ENCODE peak calls at places on chromosome 18, in six cellular contexts. B is mammary epithelial cell, N is left ventricle myocardium inferior, T is mesendoderm, S is RWPE1, X is cardiac muscle cell. F is an unnamed sample.

GRCh38 chr18:31977270-31977872 is 34.4 kb upstream of the TRAPPC8 start:
- DNase-seq in B (peak), N (no peak), T (peak), S (no peak), X (peak), F (peak)

GRCh38 chr18:35334821-35335220 is 9.4 kb downstream of the ZNF24 start:
- DNase-seq in B (peak), N (no peak), T (no peak), S (no peak), X (peak), F (no peak)

GRCh38 chr18:60471652-60472051 is 99.1 kb upstream of the MC4R start:
- DNase-seq in B (no peak), N (no peak), T (no peak), S (no peak), X (no peak), F (no peak)

GRCh38 chr18:42860011-42860410 is 255.5 kb downstream of the RIT2 start:
- DNase-seq in B (peak), N (no peak), T (peak), S (no peak), X (peak), F (no peak)

GRCh38 chr18:35024965-35025364 is 16.2 kb upstream of the MAPRE2 start:
- DNase-seq in B (no peak), N (peak), T (no peak), S (no peak), X (peak), F (no peak)

GRCh38 chr18:23864620-23865019 is 149.9 kb upstream of the TTC39C start:
- DNase-seq in B (no peak), N (no peak), T (no peak), S (no peak), X (no peak), F (no peak)

GRCh38 chr18:991441-991840 is 86.8 kb downstream of the ADCYAP1 start:
- DNase-seq in B (no peak), N (no peak), T (no peak), S (no peak), X (peak), F (no peak)

GRCh38 chr18:79548621-79548985 is 131.0 kb upstream of the CTDP1 start:
- DNase-seq in B (no peak), N (no peak), T (no peak), S (no peak), X (no peak), F (no peak)

GRCh38 chr18:63477972-63478371 is 1.2 kb downstream of the SERPINB5 start:
- DNase-seq in B (peak), N (no peak), T (peak), S (no peak), X (peak), F (no peak)

GRCh38 chr18:23453657-23454011 is 547 bp downstream of the RIOK3 start:
- DNase-seq in B (peak), N (no peak), T (peak), S (peak), X (peak), F (no peak)

GRCh38 chr18:79506191-79507075 is 110.7 kb downstream of the NFATC1 start:
- DNase-seq in B (no peak), N (peak), T (peak), S (no peak), X (peak), F (no peak)

GRCh38 chr18:63511285-63511684 is 30.9 kb upstream of the SERPINB12 start:
- DNase-seq in B (no peak), N (no peak), T (peak), S (peak), X (peak), F (peak)

GRCh38 chr18:42742976-42743755 is 372.3 kb downstream of the RIT2 start:
- DNase-seq in B (no peak), N (no peak), T (peak), S (no peak), X (peak), F (no peak)

GRCh38 chr18:59067873-59068272 is 71.8 kb upstream of the SEC11C start:
- DNase-seq in B (no peak), N (no peak), T (peak), S (no peak), X (peak), F (no peak)

GRCh38 chr18:28013064-28013463 is 163.9 kb downstream of the CDH2 start:
- DNase-seq in B (no peak), N (no peak), T (no peak), S (no peak), X (peak), F (no peak)

GRCh38 chr18:79438581-79438980 is 42.9 kb downstream of the NFATC1 start:
- DNase-seq in B (no peak), N (no peak), T (no peak), S (no peak), X (no peak), F (no peak)

DNA sequence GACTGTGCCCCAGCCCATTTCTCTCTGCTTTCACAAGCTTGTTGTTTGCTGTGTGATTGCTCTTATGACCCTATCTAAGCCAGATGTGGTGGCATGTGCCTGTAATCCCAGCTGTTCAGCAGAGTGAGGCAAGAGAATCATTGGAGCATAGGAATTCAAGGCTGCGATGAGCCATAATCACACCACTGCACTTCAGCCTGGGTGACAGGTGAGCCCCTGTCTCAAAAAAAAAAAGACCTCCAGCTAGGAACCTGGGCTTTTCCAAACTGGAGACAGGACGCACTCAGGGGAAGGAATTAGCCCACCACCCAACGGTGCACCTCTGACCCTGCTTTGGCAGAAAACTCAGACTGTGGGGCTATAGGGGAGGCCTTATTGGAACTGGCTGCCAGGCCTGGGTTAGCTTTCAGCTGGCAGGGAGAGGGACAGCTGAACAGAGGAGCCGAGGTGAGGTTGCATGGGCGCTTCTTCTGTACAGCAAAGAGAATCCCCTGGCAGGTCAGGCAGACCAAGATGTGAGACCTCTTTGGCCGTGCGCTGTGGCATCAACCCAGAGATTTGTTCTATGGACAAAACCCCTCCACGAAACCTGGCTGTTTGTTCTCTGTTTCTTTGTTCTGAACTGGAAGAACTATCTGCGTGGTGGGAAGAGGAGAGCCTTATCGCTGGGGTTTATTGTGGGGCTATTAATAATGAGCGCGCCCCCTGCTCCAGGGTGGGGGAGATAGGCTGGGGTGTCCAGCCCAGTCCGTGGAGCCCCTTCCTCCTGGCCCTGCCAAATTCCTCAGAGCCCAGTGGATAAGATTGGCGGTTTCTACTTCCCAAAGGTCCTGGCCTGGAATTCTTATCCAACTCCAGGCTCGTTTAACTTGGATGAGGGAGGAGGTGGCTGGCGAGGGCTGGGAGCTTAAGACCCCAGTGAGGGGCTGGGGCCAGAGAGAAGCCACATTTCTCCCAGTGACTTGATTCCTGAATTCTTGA is 38.8 kb upstream of the SMAD7 start:
- DNase-seq in B (no peak), N (no peak), T (no peak), S (no peak), X (no peak), F (no peak)
- H3K27ac ChIP-seq in B (no peak), N (no peak), T (no peak), S (peak), X (peak), F (no peak)

GRCh38 chr18:6341303-6341702 is 73.4 kb downstream of the L3MBTL4 start:
- DNase-seq in B (no peak), N (no peak), T (no peak), S (no peak), X (no peak), F (no peak)
- H3K27ac ChIP-seq in B (no peak), N (no peak), T (no peak), S (no peak), X (no peak), F (no peak)

GRCh38 chr18:56217406-56217805 is 421.0 kb downstream of the TXNL1 start:
- DNase-seq in B (no peak), N (no peak), T (no peak), S (no peak), X (no peak), F (no peak)

GRCh38 chr18:56226025-56226424 is 412.4 kb downstream of the TXNL1 start:
- DNase-seq in B (no peak), N (no peak), T (no peak), S (no peak), X (no peak), F (no peak)

GRCh38 chr18:56221195-56222065 is 417.0 kb downstream of the TXNL1 start:
- DNase-seq in B (peak), N (no peak), T (no peak), S (no peak), X (no peak), F (no peak)
- H3K27ac ChIP-seq in B (no peak), N (no peak), T (no peak), S (no peak), X (no peak), F (no peak)

DNA sequence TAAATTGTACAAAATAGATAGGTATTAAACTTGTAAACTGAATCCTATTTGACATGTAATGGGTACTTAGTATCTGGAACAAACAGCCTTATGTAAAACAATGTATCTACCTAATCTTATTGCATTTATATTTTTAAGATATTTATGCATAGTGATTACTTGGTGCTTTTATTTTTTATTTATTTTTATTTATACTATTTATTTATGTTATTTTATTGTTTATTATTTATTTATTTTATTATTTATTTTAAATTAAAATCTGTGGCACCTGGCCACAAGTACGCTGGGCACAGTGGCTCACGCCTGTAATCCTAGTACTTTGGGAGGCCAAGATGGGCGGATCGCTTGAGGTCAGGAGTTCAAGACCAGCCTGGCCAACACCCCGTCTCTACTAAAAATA is 26.9 kb downstream of the MRO start:
- DNase-seq in B (no peak), N (no peak), T (no peak), S (no peak), X (no peak), F (no peak)
- H3K27ac ChIP-seq in B (no peak), N (no peak), T (no peak), S (no peak), X (no peak), F (no peak)

GRCh38 chr18:25164211-25164836 is 187.6 kb downstream of the ZNF521 start:
- DNase-seq in B (peak), N (no peak), T (no peak), S (no peak), X (no peak), F (no peak)
- H3K27ac ChIP-seq in B (no peak), N (peak), T (no peak), S (no peak), X (peak), F (no peak)

DNA sequence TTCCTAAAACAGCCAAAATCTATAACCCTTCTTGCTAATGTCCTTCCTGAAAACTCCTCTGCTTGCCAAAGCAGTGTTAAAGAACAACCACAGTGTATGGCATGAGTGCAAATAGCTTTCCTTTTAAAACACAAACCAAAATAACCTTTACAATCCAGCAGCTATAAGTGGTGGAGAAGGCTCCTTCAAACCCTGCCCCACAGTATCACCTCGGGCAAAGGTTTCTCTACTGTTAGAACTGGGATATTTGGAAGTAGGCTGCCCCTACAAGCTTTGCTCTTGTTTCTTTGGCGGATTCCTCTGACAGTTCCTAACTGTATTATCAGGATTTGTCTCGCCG is 214.9 kb downstream of the ZNF521 start:
- DNase-seq in B (no peak), N (no peak), T (no peak), S (no peak), X (no peak), F (no peak)
- H3K27ac ChIP-seq in B (no peak), N (peak), T (no peak), S (no peak), X (peak), F (no peak)

GRCh38 chr18:44771957-44772917 is 91.5 kb downstream of the SETBP1 start:
- DNase-seq in B (no peak), N (peak), T (no peak), S (no peak), X (no peak), F (no peak)

GRCh38 chr18:44774191-44774590 is 93.5 kb downstream of the SETBP1 start:
- DNase-seq in B (no peak), N (no peak), T (no peak), S (no peak), X (no peak), F (no peak)

GRCh38 chr18:44770641-44771040 is 90.0 kb downstream of the SETBP1 start:
- DNase-seq in B (no peak), N (no peak), T (no peak), S (no peak), X (peak), F (no peak)

GRCh38 chr18:44773640-44774155 is 93.0 kb downstream of the SETBP1 start:
- DNase-seq in B (no peak), N (no peak), T (no peak), S (no peak), X (no peak), F (no peak)

DNA sequence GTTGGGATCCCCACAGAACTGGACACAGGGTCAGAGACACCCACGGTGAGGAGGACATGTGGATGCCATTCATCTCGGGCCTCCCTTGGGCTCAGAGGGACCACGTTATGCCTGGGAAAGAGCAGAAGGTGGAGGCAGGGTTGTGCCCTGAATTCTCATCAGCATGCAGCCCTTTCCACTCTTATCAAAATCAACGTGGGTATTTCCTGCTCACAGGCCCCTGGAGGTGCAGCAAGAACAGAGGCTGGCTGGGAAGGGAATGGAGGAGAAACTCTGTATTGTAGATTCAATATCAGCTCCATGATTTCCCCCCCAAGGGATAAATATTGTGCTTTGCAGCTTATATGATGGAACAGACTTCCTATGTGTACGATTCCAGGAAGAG is 90.9 kb downstream of the SETBP1 start:
- DNase-seq in B (no peak), N (no peak), T (no peak), S (no peak), X (no peak), F (no peak)
- H3K27ac ChIP-seq in B (no peak), N (peak), T (no peak), S (no peak), X (peak), F (no peak)

GRCh38 chr18:46067431-46068007 is 4.5 kb downstream of the PSTPIP2 start:
- DNase-seq in B (no peak), N (no peak), T (no peak), S (no peak), X (peak), F (peak)

GRCh38 chr18:46070232-46070631 is 1.8 kb downstream of the PSTPIP2 start:
- DNase-seq in B (no peak), N (no peak), T (no peak), S (no peak), X (no peak), F (no peak)

GRCh38 chr18:46069524-46069923 is 2.5 kb downstream of the PSTPIP2 start:
- DNase-seq in B (peak), N (no peak), T (no peak), S (peak), X (no peak), F (no peak)

GRCh38 chr18:46070683-46071614 is 1.1 kb downstream of the PSTPIP2 start:
- DNase-seq in B (no peak), N (no peak), T (no peak), S (no peak), X (no peak), F (no peak)

GRCh38 chr18:46068763-46069162 is 3.3 kb downstream of the PSTPIP2 start:
- DNase-seq in B (peak), N (no peak), T (no peak), S (no peak), X (no peak), F (no peak)
- H3K27ac ChIP-seq in B (peak), N (no peak), T (no peak), S (peak), X (no peak), F (no peak)

F was measured in HCT116.